ENCODE peak calls at places on chromosome 13, in four cellular contexts. B is Peyer's patch, Y is uterus, G is adrenal gland. Z is an unnamed sample.

GRCh38 chr13:109131698-109132257 is 502.4 kb downstream of the MYO16 start:
- DNase-seq in B (no peak), Y (no peak), G (no peak), Z (no peak)

GRCh38 chr13:102609696-102610095 is 12.9 kb downstream of the TPP2 start:
- DNase-seq in B (no peak), Y (no peak), G (no peak), Z (no peak)

GRCh38 chr13:22210134-22210930 is 539.5 kb downstream of the FGF9 start:
- DNase-seq in B (no peak), G (no peak), Y (no peak), Z (no peak)

GRCh38 chr13:24684600-24684998 is 4.4 kb downstream of the ATP12A start:
- DNase-seq in B (no peak), Y (no peak), G (no peak), Z (no peak)

GRCh38 chr13:73989244-73989843 is 144.9 kb downstream of the KLF12 start:
- DNase-seq in G (no peak), B (no peak), Y (no peak), Z (no peak)

GRCh38 chr13:73656863-73657262 is 477.3 kb downstream of the KLF12 start:
- DNase-seq in B (no peak), G (no peak), Y (no peak), Z (no peak)

GRCh38 chr13:65330691-65331090 is 1899.4 kb downstream of the PCDH9 start:
- DNase-seq in B (no peak), Y (no peak), G (no peak), Z (no peak)

GRCh38 chr13:112451512-112452379 is 75.6 kb downstream of the SPACA7 start:
- DNase-seq in Y (no peak), B (no peak), G (no peak), Z (peak; percentile 70)

GRCh38 chr13:56400774-56401173 is 739.9 kb upstream of the PRR20A start:
- DNase-seq in G (no peak), Y (no peak), B (no peak), Z (no peak)

GRCh38 chr13:80341771-80342271 is 895 bp upstream of the SPRY2 start:
- DNase-seq in B (peak; percentile 65), G (peak; percentile 36), Y (peak; percentile 45), Z (no peak)

GRCh38 chr13:113207890-113208423 is 512 bp downstream of the PCID2 start:
- DNase-seq in B (no peak), G (peak; percentile 48), Y (no peak), Z (no peak)

GRCh38 chr13:34748078-34748477 is 194.0 kb upstream of the NBEA start:
- DNase-seq in G (peak; percentile 34), B (no peak), Y (peak; percentile 47), Z (no peak)

GRCh38 chr13:108919036-108919907 is 289.9 kb downstream of the MYO16 start:
- DNase-seq in B (no peak), G (peak; percentile 43), Y (no peak), Z (no peak)

GRCh38 chr13:52780092-52780491 is 40.5 kb upstream of the CNMD start:
- DNase-seq in Y (no peak), B (no peak), G (no peak), Z (no peak)

GRCh38 chr13:72174549-72174948 is 307.5 kb upstream of the DACH1 start:
- DNase-seq in Y (no peak), B (no peak), G (no peak), Z (no peak)

GRCh38 chr13:50410921-50411712 is 395.9 kb downstream of the KCNRG start:
- DNase-seq in B (no peak), Y (no peak), G (peak; percentile 72), Z (no peak)

GRCh38 chr13:66074018-66074615 is 1156.0 kb downstream of the PCDH9 start:
- DNase-seq in B (no peak), G (no peak), Y (no peak), Z (no peak)

GRCh38 chr13:49220856-49221614 is 897 bp downstream of the MLNR start:
- DNase-seq in B (no peak), G (no peak), Y (no peak), Z (no peak)

GRCh38 chr13:110925023-110925608 is 10.2 kb upstream of the ANKRD10 start:
- DNase-seq in B (no peak), G (no peak), Y (no peak), Z (no peak)

GRCh38 chr13:106533101-106533939 is 2.1 kb downstream of the EFNB2 start:
- DNase-seq in B (peak; percentile 92), G (peak; percentile 74), Y (peak; percentile 80), Z (no peak)

GRCh38 chr13:32376642-32377418 is 51.1 kb downstream of the N4BP2L1 start:
- DNase-seq in Y (no peak), B (no peak), G (no peak), Z (no peak)

GRCh38 chr13:92270990-92271389 is 872.6 kb downstream of the GPC5 start:
- DNase-seq in Y (no peak), B (no peak), G (no peak), Z (no peak)

GRCh38 chr13:75410207-75410606 is 71.8 kb downstream of the TBC1D4 start:
- DNase-seq in G (no peak), Y (no peak), B (no peak), Z (no peak)
- TF ChIP-seq POLR2A in G (no peak), Y (no peak), B (no peak), Z (no peak)

DNA sequence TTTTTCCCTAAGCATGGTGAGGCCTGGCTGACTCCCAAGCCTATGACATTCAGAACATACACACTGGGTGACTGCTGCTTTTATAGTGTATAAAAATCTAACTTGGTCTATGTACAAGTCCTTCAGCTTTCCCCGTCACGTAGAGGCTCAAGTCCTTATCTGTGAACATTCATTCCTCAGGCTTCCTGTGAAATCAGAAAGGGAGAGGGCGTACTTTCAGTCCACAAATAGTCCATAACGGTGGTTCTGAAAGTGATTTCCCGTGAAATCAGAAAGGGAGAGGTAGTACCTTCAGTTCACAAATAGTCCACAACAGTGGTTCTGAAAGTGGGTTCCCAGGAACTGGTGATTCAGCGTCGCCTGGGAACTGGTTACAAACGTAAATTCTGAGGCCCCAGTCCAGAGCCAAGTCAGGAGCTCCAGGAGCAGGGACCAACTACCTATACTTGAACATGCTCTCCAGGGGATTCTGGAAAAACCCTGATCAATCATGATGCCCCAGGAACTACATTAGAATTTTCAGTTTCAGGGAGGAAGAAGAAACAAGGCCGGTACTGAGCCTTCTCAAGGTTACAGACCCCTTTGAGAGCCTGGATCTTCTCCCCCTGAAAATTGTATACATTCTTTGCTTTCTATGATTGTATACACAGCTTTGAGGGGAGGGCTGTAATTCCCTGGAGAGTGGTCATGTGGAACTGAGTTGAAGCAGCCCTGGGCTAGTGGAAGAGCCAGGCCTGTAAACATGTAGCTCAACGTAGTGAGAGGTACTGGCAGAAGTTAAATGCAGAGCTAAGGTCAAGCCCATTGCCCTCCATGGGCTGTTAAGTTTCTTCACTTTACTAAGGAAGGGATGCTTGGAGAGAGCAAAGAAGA is 17.3 kb downstream of the DOCK9 start:
- DNase-seq in B (no peak), Y (no peak), G (no peak), Z (no peak)
- H3K4me1 ChIP-seq in B (no peaks in the 10 kb centered on the region), Y (no peaks in the 10 kb centered on the region), G (peaks cover 6% of the 10 kb centered on the region), Z (peaks cover 61% of the 10 kb centered on the region)

DNA sequence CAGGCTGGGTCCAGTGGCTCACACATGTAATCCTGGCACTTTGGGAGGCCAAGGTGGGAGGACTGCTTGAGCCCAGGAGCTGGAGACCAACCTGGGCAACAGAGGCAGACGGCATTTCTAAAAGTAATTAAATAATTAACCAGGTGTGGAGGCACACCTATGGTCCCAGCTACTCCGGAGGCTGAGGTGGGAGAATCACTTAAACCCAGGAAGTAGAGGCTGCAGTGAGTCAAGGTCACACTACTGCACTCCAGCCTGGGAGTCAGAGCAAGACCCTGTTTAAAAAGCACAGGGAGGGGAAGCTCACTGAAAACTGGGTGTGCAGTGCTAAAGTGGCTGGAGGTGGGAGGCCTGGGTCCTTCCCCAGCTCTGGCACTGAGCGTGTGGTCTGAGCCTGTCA is 9.7 kb downstream of the LATS2 start:
- DNase-seq in B (no peak), G (no peak), Y (no peak), Z (no peak)
- TF ChIP-seq POLR2A in B (no peak), G (no peak), Y (no peak), Z (no peak)

GRCh38 chr13:46603165-46603603 is 50.2 kb downstream of the LRCH1 start:
- DNase-seq in B (no peak), Y (no peak), G (no peak), Z (no peak)
- H3K4me1 ChIP-seq in B (peaks cover 72% of the 10 kb centered on the region), Y (peaks cover 14% of the 10 kb centered on the region), G (peaks cover 4% of the 10 kb centered on the region), Z (peaks cover 95% of the 10 kb centered on the region)

GRCh38 chr13:45121421-45121820 is 1.1 kb downstream of the GTF2F2 start:
- DNase-seq in B (no peak), G (no peak), Y (no peak), Z (no peak)

GRCh38 chr13:45122941-45123340 is 2.6 kb downstream of the GTF2F2 start:
- DNase-seq in Y (no peak), G (no peak), B (no peak), Z (no peak)

GRCh38 chr13:45119469-45119989 is 781 bp upstream of the GTF2F2 start:
- DNase-seq in G (peak; percentile 29), Y (no peak), B (no peak), Z (no peak)

GRCh38 chr13:45120967-45121366 is 657 bp downstream of the GTF2F2 start:
- DNase-seq in B (no peak), Y (no peak), G (no peak), Z (no peak)

GRCh38 chr13:45119990-45120864 is at the start of gene GTF2F2:
- DNase-seq in Y (peak; percentile 90), G (peak; percentile 86), B (peak; percentile 92), Z (peak; percentile 96)
- TF ChIP-seq POLR2A in Y (peak; percentile 32), G (peak; percentile 81), B (peak; percentile 38), Z (no peak)

GRCh38 chr13:20826301-20826700 is 52.5 kb upstream of the EEF1AKMT1 start:
- DNase-seq in G (no peak), Y (no peak), B (no peak), Z (no peak)
- H3K4me1 ChIP-seq in G (no peaks in the 10 kb centered on the region), Y (no peaks in the 10 kb centered on the region), B (no peaks in the 10 kb centered on the region), Z (peaks cover 81% of the 10 kb centered on the region)

GRCh38 chr13:60398949-60399589 is 2.0 kb downstream of the TDRD3 start:
- DNase-seq in G (no peak), B (no peak), Y (no peak), Z (no peak)

GRCh38 chr13:60397693-60398437 is 845 bp downstream of the TDRD3 start:
- DNase-seq in G (peak; percentile 66), B (peak; percentile 83), Y (peak; percentile 49), Z (peak; percentile 92)

GRCh38 chr13:60396783-60397692 is at the start of gene TDRD3:
- DNase-seq in Y (peak; percentile 81), B (peak; percentile 91), G (peak; percentile 86), Z (peak; percentile 93)

GRCh38 chr13:60398438-60398891 is 1.4 kb downstream of the TDRD3 start:
- DNase-seq in Y (no peak), B (no peak), G (no peak), Z (no peak)

DNA sequence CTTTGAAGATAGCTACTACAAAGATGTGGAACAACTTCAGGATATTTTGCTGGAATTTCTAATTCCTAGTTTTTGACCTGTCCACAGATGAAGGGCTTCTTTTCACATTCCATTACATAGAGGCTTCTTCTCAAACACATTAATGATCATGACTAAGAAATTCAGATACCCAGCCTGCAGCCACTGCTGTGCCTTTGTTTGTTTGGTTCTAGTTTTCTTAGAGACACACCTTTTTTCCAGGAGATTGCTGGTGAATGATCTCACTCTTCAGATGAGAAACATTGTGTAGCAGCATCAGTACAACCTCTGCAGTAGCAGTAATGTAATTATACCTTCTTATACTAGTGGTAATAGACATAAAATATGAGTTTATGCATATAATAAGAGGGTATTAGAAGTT is 5.0 kb downstream of the TDRD3 start:
- DNase-seq in Y (no peak), B (no peak), G (no peak), Z (no peak)
- TF ChIP-seq POLR2A in Y (no peak), B (no peak), G (no peak), Z (no peak)

Z was measured in esophagus muscularis mucosa.